ENCODE peak calls at places on chromosomes 3 and 15, in ten cellular contexts. X is adipocyte, Z is tibial artery, I is heart left ventricle, C is heart right ventricle, E is NT2/D1, Q is sigmoid colon, S is OCI-LY7, L is astrocyte, Y is adrenal gland. A is an unnamed sample.

GRCh38 chr15:91824256-91824655 is 29.3 kb upstream of the SLCO3A1 start:
- DNase-seq in L (no peak), Z (no peak), I (peak; percentile 72), X (no peak), C (peak; percentile 16), Q (no peak), S (no peak), Y (peak; percentile 90), E (no peak), A (peak; percentile 16)

GRCh38 chr3:14406336-14406735 is 3.9 kb downstream of the SLC6A6 start:
- DNase-seq in S (no peak), E (no peak), C (no peak), I (no peak), X (no peak), L (no peak), Q (no peak), Z (no peak), Y (no peak), A (no peak)

GRCh38 chr3:73401616-73402265 is 223.0 kb downstream of the PDZRN3 start:
- DNase-seq in Z (no peak), C (peak; percentile 23), I (peak; percentile 48), Y (peak; percentile 72), X (no peak), S (no peak), Q (peak; percentile 86), E (no peak), L (no peak), A (peak; percentile 60)

GRCh38 chr3:23159929-23160328 is 43.2 kb upstream of the UBE2E2 start:
- DNase-seq in I (no peak), C (no peak), L (peak; percentile 89), S (no peak), Z (no peak), Y (no peak), Q (no peak), E (no peak), X (peak; percentile 89), A (no peak)

GRCh38 chr3:155960060-155960459 is 89.6 kb downstream of the GMPS start:
- DNase-seq in Q (no peak), E (no peak), Y (no peak), C (no peak), S (no peak), L (no peak), Z (no peak), X (no peak), I (no peak), A (no peak)

GRCh38 chr3:15647629-15648167 is 46.2 kb downstream of the BTD start:
- DNase-seq in I (no peak), X (peak; percentile 66), Q (no peak), S (peak; percentile 82), E (no peak), Z (no peak), L (peak; percentile 100), C (no peak), Y (no peak), A (no peak)

GRCh38 chr3:10263549-10264363 is 15.5 kb downstream of the TATDN2 start:
- DNase-seq in Y (peak; percentile 80), L (peak; percentile 33), E (peak; percentile 18), C (no peak), X (peak; percentile 65), S (peak; percentile 36), Q (peak; percentile 57), I (no peak), Z (no peak), A (no peak)

GRCh38 chr3:61846488-61846887 is 285.1 kb downstream of the PTPRG start:
- DNase-seq in E (no peak), Z (no peak), S (no peak), C (no peak), L (no peak), X (no peak), Q (no peak), I (no peak), Y (no peak), A (no peak)

GRCh38 chr3:45579251-45579650 is 15.3 kb upstream of the LIMD1 start:
- DNase-seq in S (no peak), Y (no peak), X (no peak), Q (peak; percentile 24), Z (no peak), L (no peak), E (no peak), I (no peak), C (no peak), A (no peak)

GRCh38 chr3:21751891-21752290 is 881 bp upstream of the ZNF385D start:
- DNase-seq in E (no peak), S (no peak), I (no peak), L (no peak), X (no peak), C (no peak), Y (no peak), Z (no peak), Q (no peak), A (no peak)

GRCh38 chr3:21747376-21747775 is 3.6 kb downstream of the ZNF385D start:
- DNase-seq in E (no peak), Y (no peak), Q (no peak), X (no peak), L (peak; percentile 43), Z (no peak), I (no peak), S (no peak), C (no peak), A (no peak)

GRCh38 chr3:21750831-21751391 is at the start of gene ZNF385D:
- DNase-seq in C (peak; percentile 70), I (peak; percentile 74), Q (peak; percentile 76), S (no peak), L (peak; percentile 83), Z (peak; percentile 45), E (peak; percentile 72), X (peak; percentile 82), Y (peak; percentile 64), A (peak; percentile 82)

GRCh38 chr3:21752749-21753347 is 1.8 kb upstream of the ZNF385D start:
- DNase-seq in E (peak; percentile 30), C (no peak), I (no peak), Y (peak; percentile 64), X (peak; percentile 72), Z (peak; percentile 26), S (peak; percentile 18), Q (no peak), L (peak; percentile 47), A (no peak)

DNA sequence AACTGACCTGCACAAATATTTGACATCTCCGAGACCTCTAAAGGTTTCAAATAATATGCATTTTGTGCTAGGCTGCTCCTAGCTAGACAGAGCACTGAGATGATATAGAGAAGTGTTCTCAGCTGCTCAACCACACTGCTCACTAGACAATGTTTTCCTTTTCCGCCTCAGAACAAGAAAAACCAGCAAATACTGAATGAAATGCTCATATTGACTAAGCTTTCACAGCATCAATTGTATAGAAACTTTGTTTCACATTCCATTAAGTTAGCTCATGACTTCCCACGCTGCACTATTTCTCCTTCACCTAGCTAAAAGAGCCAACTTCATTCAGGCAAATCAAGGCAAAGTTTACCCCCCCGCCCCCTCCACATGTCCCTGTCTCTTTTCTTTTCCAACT is 719 bp downstream of the ZNF385D start:
- DNase-seq in X (peak; percentile 44), I (no peak), S (no peak), Y (no peak), Q (no peak), L (peak; percentile 66), C (no peak), E (no peak), Z (no peak), A (no peak)
- H3K4me3 ChIP-seq in X (peak overlapping the region; percentile 89), I (peak overlapping the region; percentile 55), S (no peak overlapping the region), Y (no peak overlapping the region), Q (peak overlapping the region; percentile 3), L (peak overlapping the region; percentile 79), C (peak overlapping the region; percentile 60), E (peak overlapping the region; percentile 64), Z (peak overlapping the region; percentile 75), A (peak overlapping the region; percentile 41)

GRCh38 chr3:44501971-44502370 is 24.5 kb upstream of the ZNF445 start:
- DNase-seq in L (no peak), Y (no peak), E (no peak), Z (no peak), Q (no peak), I (no peak), X (no peak), S (no peak), C (no peak), A (no peak)

GRCh38 chr3:44504566-44504965 is 27.1 kb upstream of the ZNF445 start:
- DNase-seq in X (no peak), Q (no peak), S (no peak), Z (no peak), Y (no peak), I (no peak), L (no peak), E (no peak), C (no peak), A (no peak)

GRCh38 chr3:44495636-44496415 is 18.4 kb upstream of the ZNF445 start:
- DNase-seq in E (no peak), I (no peak), Q (no peak), S (no peak), Z (no peak), C (no peak), L (no peak), Y (no peak), X (no peak), A (no peak)

DNA sequence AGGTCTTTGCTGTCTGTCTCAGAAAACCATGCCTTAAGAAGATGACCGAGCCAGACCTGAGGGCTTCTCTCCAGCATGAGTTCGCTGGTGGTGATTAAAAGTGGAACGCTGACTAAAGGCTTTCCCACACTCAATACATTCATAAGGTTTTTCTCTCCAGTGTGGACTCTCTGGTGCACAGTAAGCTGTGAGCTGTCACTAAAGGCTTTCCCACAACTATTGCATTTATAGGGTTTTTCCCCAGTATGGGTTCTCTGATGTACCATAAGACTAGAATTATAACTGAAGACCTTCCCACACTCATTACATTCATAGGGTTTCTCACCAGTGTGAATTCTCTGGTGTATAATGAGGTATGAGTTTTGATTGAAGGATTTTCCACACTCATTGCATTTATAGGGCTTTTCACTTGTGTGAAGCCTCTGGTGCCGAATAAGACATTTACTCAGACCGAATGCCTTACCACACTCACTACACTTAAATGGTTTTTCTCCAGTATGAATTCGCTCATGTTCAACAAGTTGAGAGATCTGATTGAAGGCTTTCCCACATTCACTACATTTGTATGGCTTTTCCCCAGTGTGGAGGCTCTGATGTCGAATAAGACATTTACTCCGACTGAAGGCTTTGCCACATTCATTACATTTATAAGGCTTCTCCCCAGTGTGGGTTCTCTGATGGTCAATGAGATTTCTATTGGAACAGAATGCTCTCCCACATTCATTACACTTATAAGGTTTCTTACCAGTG is 21.9 kb upstream of the ZNF445 start:
- DNase-seq in E (no peak), Y (no peak), Z (no peak), I (no peak), X (no peak), L (no peak), Q (no peak), S (no peak), C (no peak), A (no peak)
- H3K9me3 ChIP-seq in E (peaks cover 62% of the 10 kb centered on the region), Y (no peaks in the 10 kb centered on the region), Z (no peaks in the 10 kb centered on the region), I (peaks cover 73% of the 10 kb centered on the region), X (peaks cover 56% of the 10 kb centered on the region), L (peaks cover 35% of the 10 kb centered on the region), Q (peaks cover 16% of the 10 kb centered on the region), S (peaks cover 10% of the 10 kb centered on the region), C (peaks cover 95% of the 10 kb centered on the region), A (no peaks in the 10 kb centered on the region)

GRCh38 chr3:52015431-52016256 is 19.9 kb upstream of the RPL29 start:
- DNase-seq in Q (no peak), S (no peak), I (no peak), L (no peak), Y (no peak), C (no peak), X (no peak), E (no peak), Z (no peak), A (no peak)
- H3K4me1 ChIP-seq in Q (no peaks in the 10 kb centered on the region), S (peaks cover 8% of the 10 kb centered on the region), I (peaks cover 62% of the 10 kb centered on the region), L (no peaks in the 10 kb centered on the region), Y (peaks cover 14% of the 10 kb centered on the region), C (peaks cover 73% of the 10 kb centered on the region), X (no peaks in the 10 kb centered on the region), E (peaks cover 20% of the 10 kb centered on the region), Z (peaks cover 45% of the 10 kb centered on the region), A (peaks cover 33% of the 10 kb centered on the region)

GRCh38 chr15:29514931-29515330 is 245.3 kb upstream of the NSMCE3 start:
- DNase-seq in Q (no peak), C (no peak), Z (no peak), Y (no peak), S (no peak), L (no peak), X (no peak), I (no peak), E (no peak), A (no peak)
- H3K4me3 ChIP-seq in Q (no peak overlapping the region), C (no peak overlapping the region), Z (no peak overlapping the region), Y (no peak overlapping the region), S (no peak overlapping the region), L (no peak overlapping the region), X (no peak overlapping the region), I (no peak overlapping the region), E (no peak overlapping the region), A (no peak overlapping the region)

A was measured in right cardiac atrium.